ENCODE peak calls at places on chromosomes 2 and 18, in seven cellular contexts. One of them, this sample, is unnamed. For H3K9me3, the result is how much of the 10 kb centered on the place peaks cover.

GRCh38 chr2:47899915-47900314 is 6.4 kb downstream of the FBXO11 start:
- DNase-seq in DND-41: no peak
- DNase-seq in endothelial cell of umbilical vein: peak
- DNase-seq in adrenal gland: no peak
- DNase-seq in cardiac muscle cell: peak
- DNase-seq in CD8-positive, alpha-beta T cell: no peak
- DNase-seq in CD4-positive, alpha-beta T cell: no peak
- DNase-seq in this sample: no peak

GRCh38 chr18:28081516-28081915 is 95.4 kb downstream of the CDH2 start:
- DNase-seq in DND-41: no peak
- DNase-seq in endothelial cell of umbilical vein: no peak
- DNase-seq in adrenal gland: no peak
- DNase-seq in cardiac muscle cell: no peak
- DNase-seq in CD8-positive, alpha-beta T cell: no peak
- DNase-seq in CD4-positive, alpha-beta T cell: no peak
- DNase-seq in this sample: no peak

GRCh38 chr18:77087391-77088141 is 45.0 kb downstream of the MBP start:
- DNase-seq in DND-41: no peak
- DNase-seq in endothelial cell of umbilical vein: peak
- DNase-seq in adrenal gland: no peak
- DNase-seq in cardiac muscle cell: peak
- DNase-seq in CD8-positive, alpha-beta T cell: no peak
- DNase-seq in CD4-positive, alpha-beta T cell: no peak
- DNase-seq in this sample: no peak

GRCh38 chr2:65388051-65388531 is 44.3 kb downstream of the SPRED2 start:
- DNase-seq in DND-41: no peak
- DNase-seq in endothelial cell of umbilical vein: no peak
- DNase-seq in adrenal gland: no peak
- DNase-seq in cardiac muscle cell: no peak
- DNase-seq in CD8-positive, alpha-beta T cell: no peak
- DNase-seq in CD4-positive, alpha-beta T cell: no peak
- DNase-seq in this sample: no peak

GRCh38 chr2:14420851-14421250 is 211.7 kb upstream of the LRATD1 start:
- DNase-seq in DND-41: no peak
- DNase-seq in endothelial cell of umbilical vein: no peak
- DNase-seq in adrenal gland: no peak
- DNase-seq in cardiac muscle cell: no peak
- DNase-seq in CD8-positive, alpha-beta T cell: no peak
- DNase-seq in CD4-positive, alpha-beta T cell: no peak
- DNase-seq in this sample: no peak

GRCh38 chr2:233350708-233351107 is 3.6 kb upstream of the DGKD start:
- DNase-seq in DND-41: no peak
- DNase-seq in endothelial cell of umbilical vein: peak
- DNase-seq in adrenal gland: no peak
- DNase-seq in cardiac muscle cell: no peak
- DNase-seq in CD8-positive, alpha-beta T cell: no peak
- DNase-seq in CD4-positive, alpha-beta T cell: no peak
- DNase-seq in this sample: no peak

GRCh38 chr2:215693269-215693998 is 257.6 kb upstream of the FN1 start:
- DNase-seq in DND-41: no peak
- DNase-seq in endothelial cell of umbilical vein: peak
- DNase-seq in adrenal gland: no peak
- DNase-seq in cardiac muscle cell: no peak
- DNase-seq in CD8-positive, alpha-beta T cell: no peak
- DNase-seq in CD4-positive, alpha-beta T cell: no peak
- DNase-seq in this sample: no peak

GRCh38 chr18:44826418-44827259 is 146.0 kb downstream of the SETBP1 start:
- DNase-seq in DND-41: no peak
- DNase-seq in endothelial cell of umbilical vein: peak
- DNase-seq in adrenal gland: peak
- DNase-seq in cardiac muscle cell: peak
- DNase-seq in CD8-positive, alpha-beta T cell: no peak
- DNase-seq in CD4-positive, alpha-beta T cell: no peak
- DNase-seq in this sample: no peak

GRCh38 chr2:111221701-111222100 is 101.0 kb downstream of the BCL2L11 start:
- DNase-seq in DND-41: no peak
- DNase-seq in endothelial cell of umbilical vein: no peak
- DNase-seq in adrenal gland: no peak
- DNase-seq in cardiac muscle cell: no peak
- DNase-seq in CD8-positive, alpha-beta T cell: no peak
- DNase-seq in CD4-positive, alpha-beta T cell: no peak
- DNase-seq in this sample: no peak

GRCh38 chr18:9736942-9737813 is 29.1 kb downstream of the RAB31 start:
- DNase-seq in DND-41: no peak
- DNase-seq in endothelial cell of umbilical vein: no peak
- DNase-seq in adrenal gland: no peak
- DNase-seq in cardiac muscle cell: no peak
- DNase-seq in CD8-positive, alpha-beta T cell: no peak
- DNase-seq in CD4-positive, alpha-beta T cell: no peak
- DNase-seq in this sample: no peak

GRCh38 chr2:218745559-218746469 is 35.2 kb downstream of the TTLL4 start:
- DNase-seq in DND-41: no peak
- DNase-seq in endothelial cell of umbilical vein: no peak
- DNase-seq in adrenal gland: peak
- DNase-seq in cardiac muscle cell: no peak
- DNase-seq in CD8-positive, alpha-beta T cell: no peak
- DNase-seq in CD4-positive, alpha-beta T cell: no peak
- DNase-seq in this sample: no peak

GRCh38 chr2:84970956-84971798 is at the start of gene KCMF1:
- DNase-seq in DND-41: peak
- DNase-seq in endothelial cell of umbilical vein: peak
- DNase-seq in adrenal gland: peak
- DNase-seq in cardiac muscle cell: peak
- DNase-seq in CD8-positive, alpha-beta T cell: peak
- DNase-seq in CD4-positive, alpha-beta T cell: peak
- DNase-seq in this sample: peak

GRCh38 chr2:150255528-150255927 is 231.9 kb downstream of the RND3 start:
- DNase-seq in DND-41: no peak
- DNase-seq in endothelial cell of umbilical vein: peak
- DNase-seq in adrenal gland: no peak
- DNase-seq in cardiac muscle cell: no peak
- DNase-seq in CD8-positive, alpha-beta T cell: no peak
- DNase-seq in CD4-positive, alpha-beta T cell: no peak
- DNase-seq in this sample: no peak

GRCh38 chr2:101364878-101365277 is 22.4 kb downstream of the CREG2 start:
- DNase-seq in DND-41: no peak
- DNase-seq in endothelial cell of umbilical vein: no peak
- DNase-seq in adrenal gland: no peak
- DNase-seq in cardiac muscle cell: no peak
- DNase-seq in CD8-positive, alpha-beta T cell: no peak
- DNase-seq in CD4-positive, alpha-beta T cell: no peak
- DNase-seq in this sample: no peak

GRCh38 chr2:9668686-9669338 is 38.0 kb upstream of the YWHAQ start:
- DNase-seq in DND-41: no peak
- DNase-seq in endothelial cell of umbilical vein: no peak
- DNase-seq in adrenal gland: no peak
- DNase-seq in cardiac muscle cell: no peak
- DNase-seq in CD8-positive, alpha-beta T cell: no peak
- DNase-seq in CD4-positive, alpha-beta T cell: no peak
- DNase-seq in this sample: peak

GRCh38 chr2:112547333-112547732 is 5.1 kb downstream of the POLR1B start:
- DNase-seq in DND-41: no peak
- DNase-seq in endothelial cell of umbilical vein: no peak
- DNase-seq in adrenal gland: no peak
- DNase-seq in cardiac muscle cell: no peak
- DNase-seq in CD8-positive, alpha-beta T cell: no peak
- DNase-seq in CD4-positive, alpha-beta T cell: no peak
- DNase-seq in this sample: no peak

GRCh38 chr2:64677530-64677929 is 23.8 kb upstream of the SERTAD2 start:
- DNase-seq in DND-41: no peak
- DNase-seq in endothelial cell of umbilical vein: no peak
- DNase-seq in adrenal gland: no peak
- DNase-seq in cardiac muscle cell: no peak
- DNase-seq in CD8-positive, alpha-beta T cell: no peak
- DNase-seq in CD4-positive, alpha-beta T cell: no peak
- DNase-seq in this sample: no peak

GRCh38 chr18:10546557-10547300 is 20.9 kb downstream of the NAPG start:
- DNase-seq in DND-41: no peak
- DNase-seq in endothelial cell of umbilical vein: peak
- DNase-seq in adrenal gland: no peak
- DNase-seq in cardiac muscle cell: peak
- DNase-seq in CD8-positive, alpha-beta T cell: no peak
- DNase-seq in CD4-positive, alpha-beta T cell: no peak
- DNase-seq in this sample: no peak

GRCh38 chr2:19101968-19102367 is 256.5 kb downstream of the OSR1 start:
- DNase-seq in DND-41: no peak
- DNase-seq in endothelial cell of umbilical vein: no peak
- DNase-seq in adrenal gland: no peak
- DNase-seq in cardiac muscle cell: no peak
- DNase-seq in CD8-positive, alpha-beta T cell: no peak
- DNase-seq in CD4-positive, alpha-beta T cell: no peak
- DNase-seq in this sample: no peak

GRCh38 chr2:234003972-234004617 is 46.4 kb upstream of the SPP2 start:
- DNase-seq in DND-41: no peak
- DNase-seq in endothelial cell of umbilical vein: peak
- DNase-seq in adrenal gland: no peak
- DNase-seq in cardiac muscle cell: no peak
- DNase-seq in CD8-positive, alpha-beta T cell: no peak
- DNase-seq in CD4-positive, alpha-beta T cell: no peak
- DNase-seq in this sample: no peak

GRCh38 chr18:44973282-44973681 is 292.6 kb downstream of the SETBP1 start:
- DNase-seq in DND-41: peak
- DNase-seq in endothelial cell of umbilical vein: peak
- DNase-seq in adrenal gland: no peak
- DNase-seq in cardiac muscle cell: no peak
- DNase-seq in CD8-positive, alpha-beta T cell: no peak
- DNase-seq in CD4-positive, alpha-beta T cell: no peak
- DNase-seq in this sample: no peak

GRCh38 chr2:172181840-172182239 is 79.1 kb upstream of the DLX2 start:
- DNase-seq in DND-41: no peak
- DNase-seq in endothelial cell of umbilical vein: no peak
- DNase-seq in adrenal gland: no peak
- DNase-seq in cardiac muscle cell: no peak
- DNase-seq in CD8-positive, alpha-beta T cell: no peak
- DNase-seq in CD4-positive, alpha-beta T cell: no peak
- DNase-seq in this sample: no peak

GRCh38 chr18:58186258-58186948 is 142.4 kb downstream of the NEDD4L start:
- DNase-seq in DND-41: no peak
- DNase-seq in endothelial cell of umbilical vein: peak
- DNase-seq in adrenal gland: no peak
- DNase-seq in cardiac muscle cell: peak
- DNase-seq in CD8-positive, alpha-beta T cell: no peak
- DNase-seq in CD4-positive, alpha-beta T cell: no peak
- DNase-seq in this sample: no peak

GRCh38 chr2:227862741-227863588 is 8.5 kb upstream of the DAW1 start:
- DNase-seq in DND-41: no peak
- DNase-seq in endothelial cell of umbilical vein: peak
- DNase-seq in adrenal gland: no peak
- DNase-seq in cardiac muscle cell: no peak
- DNase-seq in CD8-positive, alpha-beta T cell: no peak
- DNase-seq in CD4-positive, alpha-beta T cell: no peak
- DNase-seq in this sample: no peak

DNA sequence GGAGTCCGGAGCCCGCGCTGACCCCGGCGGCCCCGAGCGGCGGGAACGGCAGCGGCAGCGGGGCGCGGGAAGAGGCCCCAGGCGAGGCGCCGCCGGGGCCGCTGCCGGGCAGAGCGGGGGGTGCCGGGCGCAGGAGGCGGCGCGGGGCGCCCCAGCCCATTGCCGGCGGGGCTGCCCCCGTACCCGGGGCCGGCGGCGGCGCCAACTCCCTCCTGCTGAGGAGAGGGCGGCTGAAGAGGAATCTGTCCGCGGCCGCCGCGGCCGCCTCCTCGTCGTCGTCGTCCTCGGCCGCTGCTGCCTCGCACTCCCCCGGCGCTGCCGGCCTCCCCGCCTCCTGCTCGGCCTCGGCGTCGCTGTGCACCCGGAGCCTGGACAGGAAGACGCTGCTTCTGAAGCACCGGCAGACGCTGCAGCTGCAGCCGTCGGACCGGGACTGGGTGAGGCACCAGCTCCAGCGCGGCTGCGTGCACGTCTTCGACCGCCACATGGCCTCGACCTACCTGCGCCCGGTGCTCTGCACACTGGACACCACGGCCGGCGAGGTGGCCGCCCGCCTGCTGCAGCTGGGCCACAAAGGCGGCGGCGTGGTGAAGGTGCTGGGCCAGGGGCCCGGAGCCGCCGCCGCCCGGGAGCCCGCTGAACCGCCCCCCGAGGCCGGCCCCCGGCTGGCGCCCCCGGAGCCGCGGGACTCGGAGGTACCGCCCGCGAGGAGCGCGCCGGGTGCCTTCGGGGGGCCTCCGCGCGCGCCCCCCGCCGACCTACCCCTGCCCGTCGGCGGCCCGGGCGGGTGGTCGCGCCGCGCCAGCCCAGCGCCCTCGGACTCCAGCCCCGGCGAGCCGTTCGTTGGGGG is 713 bp downstream of the PHLPP1 start:
- DNase-seq in DND-41: peak
- DNase-seq in endothelial cell of umbilical vein: peak
- DNase-seq in adrenal gland: peak
- DNase-seq in cardiac muscle cell: peak
- DNase-seq in CD8-positive, alpha-beta T cell: peak
- DNase-seq in CD4-positive, alpha-beta T cell: peak
- DNase-seq in this sample: peak
- TF ChIP-seq CTCF in DND-41: no peak
- TF ChIP-seq CTCF in endothelial cell of umbilical vein: no peak
- TF ChIP-seq CTCF in adrenal gland: no peak
- TF ChIP-seq CTCF in cardiac muscle cell: no peak
- TF ChIP-seq CTCF in CD8-positive, alpha-beta T cell: no peak
- TF ChIP-seq CTCF in CD4-positive, alpha-beta T cell: no peak
- TF ChIP-seq CTCF in this sample: no peak

GRCh38 chr2:2719781-2720180 is 388.7 kb upstream of the MYT1L start:
- DNase-seq in DND-41: no peak
- DNase-seq in endothelial cell of umbilical vein: no peak
- DNase-seq in adrenal gland: no peak
- DNase-seq in cardiac muscle cell: no peak
- DNase-seq in CD8-positive, alpha-beta T cell: no peak
- DNase-seq in CD4-positive, alpha-beta T cell: no peak
- DNase-seq in this sample: no peak
- H3K9me3 ChIP-seq in DND-41: under half
- H3K9me3 ChIP-seq in endothelial cell of umbilical vein: under half
- H3K9me3 ChIP-seq in adrenal gland: under half
- H3K9me3 ChIP-seq in cardiac muscle cell: under half
- H3K9me3 ChIP-seq in CD8-positive, alpha-beta T cell: under half
- H3K9me3 ChIP-seq in CD4-positive, alpha-beta T cell: under half
- H3K9me3 ChIP-seq in this sample: under half

DNA sequence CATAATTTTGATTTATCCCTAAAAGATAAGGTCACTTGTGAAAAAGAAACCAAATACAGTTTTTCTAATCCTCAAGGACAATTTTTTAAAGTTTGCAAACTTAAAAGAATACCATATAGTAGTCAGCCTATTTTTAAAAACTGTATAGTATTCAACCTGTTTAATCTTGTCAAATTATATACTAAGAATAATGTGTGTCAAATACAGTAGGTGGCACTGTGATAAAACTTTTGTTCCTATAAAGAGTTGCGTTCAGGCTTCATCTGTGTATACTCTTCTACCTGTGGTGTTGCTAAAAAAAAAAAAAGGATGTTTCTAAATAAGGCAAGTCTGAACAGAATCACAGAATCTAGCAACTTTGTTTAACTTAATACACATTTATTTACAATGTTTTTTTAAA is 68.6 kb downstream of the CCDC138 start:
- DNase-seq in DND-41: no peak
- DNase-seq in endothelial cell of umbilical vein: peak
- DNase-seq in adrenal gland: no peak
- DNase-seq in cardiac muscle cell: no peak
- DNase-seq in CD8-positive, alpha-beta T cell: no peak
- DNase-seq in CD4-positive, alpha-beta T cell: no peak
- DNase-seq in this sample: no peak
- TF ChIP-seq CTCF in DND-41: peak
- TF ChIP-seq CTCF in endothelial cell of umbilical vein: no peak
- TF ChIP-seq CTCF in adrenal gland: peak
- TF ChIP-seq CTCF in cardiac muscle cell: no peak
- TF ChIP-seq CTCF in CD8-positive, alpha-beta T cell: peak
- TF ChIP-seq CTCF in CD4-positive, alpha-beta T cell: peak
- TF ChIP-seq CTCF in this sample: no peak

GRCh38 chr2:231260442-231260841 is 62.0 kb downstream of the ARMC9 start:
- DNase-seq in DND-41: no peak
- DNase-seq in endothelial cell of umbilical vein: peak
- DNase-seq in adrenal gland: no peak
- DNase-seq in cardiac muscle cell: no peak
- DNase-seq in CD8-positive, alpha-beta T cell: no peak
- DNase-seq in CD4-positive, alpha-beta T cell: no peak
- DNase-seq in this sample: no peak
- H3K9me3 ChIP-seq in DND-41: under half
- H3K9me3 ChIP-seq in endothelial cell of umbilical vein: under half
- H3K9me3 ChIP-seq in adrenal gland: under half
- H3K9me3 ChIP-seq in cardiac muscle cell: under half
- H3K9me3 ChIP-seq in CD8-positive, alpha-beta T cell: under half
- H3K9me3 ChIP-seq in CD4-positive, alpha-beta T cell: under half
- H3K9me3 ChIP-seq in this sample: under half